ENCODE peak calls at places on chromosomes 5 and 9, in nine cellular contexts. V is body of pancreas, Z is Karpas-422, J is left ventricle myocardium inferior, F is IMR-90, P is tibial artery, S is breast epithelium, T is endodermal cell, A is NT2/D1. D is an unnamed sample. For H3K4me1 and H3K9me3, the result is how much of the 10 kb centered on the place peaks cover.

GRCh38 chr5:176862330-176862995 is 36.7 kb downstream of the HK3 start:
- DNase-seq in V (no peak), Z (no peak), J (no peak), F (no peak), P (no peak), S (no peak), T (no peak), A (no peak), D (no peak)

GRCh38 chr5:84961903-84962302 is 577.2 kb upstream of the EDIL3 start:
- DNase-seq in V (no peak), Z (no peak), J (no peak), F (no peak), P (no peak), S (no peak), T (no peak), A (no peak), D (no peak)

GRCh38 chr5:175471628-175472027 is 6.7 kb upstream of the SFXN1 start:
- DNase-seq in V (no peak), Z (no peak), J (no peak), F (no peak), P (no peak), S (no peak), T (no peak), A (no peak), D (peak)

GRCh38 chr9:136651859-136652258 is 10.9 kb upstream of the EGFL7 start:
- DNase-seq in V (no peak), Z (no peak), J (no peak), F (no peak), P (no peak), S (no peak), T (no peak), A (no peak), D (no peak)

GRCh38 chr5:139426222-139426885 is 13.0 kb downstream of the DNAJC18 start:
- DNase-seq in V (no peak), Z (no peak), J (no peak), F (peak), P (no peak), S (no peak), T (no peak), A (no peak), D (no peak)

GRCh38 chr9:114155967-114156294 is 594 bp downstream of the COL27A1 start:
- DNase-seq in V (no peak), Z (no peak), J (no peak), F (no peak), P (no peak), S (no peak), T (peak), A (no peak), D (no peak)

GRCh38 chr5:80408475-80408875 is 611 bp downstream of the ZFYVE16 start:
- DNase-seq in V (peak), Z (peak), J (peak), F (peak), P (peak), S (peak), T (peak), A (no peak), D (peak)

GRCh38 chr5:78215565-78215964 is 78.9 kb downstream of the AP3B1 start:
- DNase-seq in V (no peak), Z (no peak), J (no peak), F (no peak), P (no peak), S (no peak), T (no peak), A (no peak), D (no peak)

GRCh38 chr9:21995652-21996275 is 1.2 kb downstream of the CDKN2B-AS1 start:
- DNase-seq in V (peak), Z (peak), J (peak), F (peak), P (peak), S (no peak), T (peak), A (no peak), D (peak)

GRCh38 chr9:105405514-105406131 is 42.2 kb upstream of the FSD1L start:
- DNase-seq in V (no peak), Z (no peak), J (no peak), F (peak), P (no peak), S (no peak), T (no peak), A (no peak), D (no peak)

GRCh38 chr5:100803391-100803790 is 99.7 kb downstream of the ST8SIA4 start:
- DNase-seq in V (peak), Z (no peak), J (no peak), F (peak), P (no peak), S (no peak), T (no peak), A (no peak), D (no peak)

GRCh38 chr5:61327761-61328753 is 4.0 kb upstream of the ZSWIM6 start:
- DNase-seq in V (no peak), Z (no peak), J (no peak), F (peak), P (no peak), S (no peak), T (peak), A (no peak), D (no peak)
- H3K4me1 ChIP-seq in V (under half), Z (under half), J (under half), F (under half), P (under half), S (under half), T (under half), A (under half), D (under half)

GRCh38 chr5:112483704-112484103 is 64.6 kb upstream of the EPB41L4A start:
- DNase-seq in V (no peak), Z (no peak), J (no peak), F (no peak), P (no peak), S (no peak), T (no peak), A (no peak), D (no peak)

GRCh38 chr5:112480501-112480900 is 61.4 kb upstream of the EPB41L4A start:
- DNase-seq in V (no peak), Z (no peak), J (no peak), F (no peak), P (no peak), S (no peak), T (no peak), A (no peak), D (no peak)

GRCh38 chr5:112491257-112491656 is 72.2 kb upstream of the EPB41L4A start:
- DNase-seq in V (no peak), Z (peak), J (no peak), F (peak), P (no peak), S (no peak), T (peak), A (no peak), D (peak)

DNA sequence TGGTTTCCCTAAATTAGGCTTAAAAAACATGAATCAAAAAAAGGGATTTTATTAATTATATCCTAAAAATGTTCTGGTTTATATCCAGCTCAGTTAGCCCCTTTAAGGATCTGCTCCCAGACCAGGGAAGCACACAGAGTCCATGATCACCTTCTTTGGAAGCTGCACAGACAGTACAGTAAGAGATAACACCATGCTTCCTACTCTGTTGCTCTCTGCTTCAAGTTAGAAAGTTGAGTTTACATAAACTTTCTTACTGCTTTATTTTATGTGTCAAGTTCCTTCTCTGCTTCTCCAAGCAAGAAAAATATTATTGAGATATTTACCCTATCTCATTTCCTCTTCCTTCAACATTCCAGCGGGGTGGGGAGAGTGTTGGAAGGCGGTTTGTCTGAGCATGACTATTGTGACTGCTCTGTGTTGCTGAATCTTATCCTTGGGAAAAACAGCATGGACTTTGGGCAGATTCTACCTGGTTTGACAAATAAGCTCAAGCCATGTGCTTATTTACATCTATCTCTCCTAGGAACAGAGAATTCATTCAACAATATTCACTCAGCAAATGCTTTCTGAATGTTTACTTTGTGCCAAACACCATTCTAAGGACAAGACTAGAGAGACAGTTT is 66.8 kb upstream of the EPB41L4A start:
- DNase-seq in V (no peak), Z (no peak), J (no peak), F (no peak), P (no peak), S (no peak), T (no peak), A (no peak), D (no peak)
- H3K9me3 ChIP-seq in V (under half), Z (under half), J (under half), F (under half), P (under half), S (under half), T (under half), A (under half), D (under half)

GRCh38 chr5:40776658-40776977 is 20.9 kb upstream of the TTC33 start:
- DNase-seq in V (no peak), Z (no peak), J (no peak), F (no peak), P (no peak), S (no peak), T (no peak), A (no peak), D (no peak)
- H3K4me3 ChIP-seq in V (no peak), Z (no peak), J (no peak), F (no peak), P (no peak), S (no peak), T (no peak), A (no peak), D (no peak)

GRCh38 chr5:132457371-132458225 is 33.0 kb downstream of the IRF1 start:
- DNase-seq in V (peak), Z (no peak), J (no peak), F (peak), P (peak), S (no peak), T (no peak), A (no peak), D (no peak)

GRCh38 chr5:132456553-132457361 is 33.8 kb downstream of the IRF1 start:
- DNase-seq in V (peak), Z (no peak), J (peak), F (no peak), P (peak), S (peak), T (no peak), A (no peak), D (no peak)

GRCh38 chr5:132458651-132459030 is 31.9 kb downstream of the IRF1 start:
- DNase-seq in V (no peak), Z (no peak), J (no peak), F (peak), P (no peak), S (no peak), T (no peak), A (no peak), D (no peak)

GRCh38 chr5:132459031-132459982 is 31.3 kb downstream of the IRF1 start:
- DNase-seq in V (peak), Z (no peak), J (no peak), F (peak), P (peak), S (no peak), T (no peak), A (no peak), D (no peak)

DNA sequence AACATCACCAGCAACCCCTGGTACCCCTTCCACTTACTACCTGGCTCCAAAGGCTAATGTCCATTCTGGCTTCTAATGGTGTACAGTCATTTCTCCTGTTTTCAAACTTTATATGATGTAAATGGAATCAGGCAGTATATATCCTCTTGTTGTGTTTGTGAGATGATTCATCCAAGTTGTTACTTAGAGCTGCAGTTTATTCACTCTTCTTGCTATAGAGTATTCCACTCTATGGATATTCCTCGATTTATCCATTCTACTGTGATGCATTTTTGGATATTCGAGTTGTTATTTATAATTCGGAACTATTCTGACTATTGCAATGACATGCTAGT is 32.4 kb downstream of the IRF1 start:
- DNase-seq in V (no peak), Z (no peak), J (no peak), F (peak), P (no peak), S (no peak), T (no peak), A (no peak), D (no peak)
- H3K4me1 ChIP-seq in V (under half), Z (under half), J (half or more), F (under half), P (under half), S (under half), T (under half), A (under half), D (under half)

DNA sequence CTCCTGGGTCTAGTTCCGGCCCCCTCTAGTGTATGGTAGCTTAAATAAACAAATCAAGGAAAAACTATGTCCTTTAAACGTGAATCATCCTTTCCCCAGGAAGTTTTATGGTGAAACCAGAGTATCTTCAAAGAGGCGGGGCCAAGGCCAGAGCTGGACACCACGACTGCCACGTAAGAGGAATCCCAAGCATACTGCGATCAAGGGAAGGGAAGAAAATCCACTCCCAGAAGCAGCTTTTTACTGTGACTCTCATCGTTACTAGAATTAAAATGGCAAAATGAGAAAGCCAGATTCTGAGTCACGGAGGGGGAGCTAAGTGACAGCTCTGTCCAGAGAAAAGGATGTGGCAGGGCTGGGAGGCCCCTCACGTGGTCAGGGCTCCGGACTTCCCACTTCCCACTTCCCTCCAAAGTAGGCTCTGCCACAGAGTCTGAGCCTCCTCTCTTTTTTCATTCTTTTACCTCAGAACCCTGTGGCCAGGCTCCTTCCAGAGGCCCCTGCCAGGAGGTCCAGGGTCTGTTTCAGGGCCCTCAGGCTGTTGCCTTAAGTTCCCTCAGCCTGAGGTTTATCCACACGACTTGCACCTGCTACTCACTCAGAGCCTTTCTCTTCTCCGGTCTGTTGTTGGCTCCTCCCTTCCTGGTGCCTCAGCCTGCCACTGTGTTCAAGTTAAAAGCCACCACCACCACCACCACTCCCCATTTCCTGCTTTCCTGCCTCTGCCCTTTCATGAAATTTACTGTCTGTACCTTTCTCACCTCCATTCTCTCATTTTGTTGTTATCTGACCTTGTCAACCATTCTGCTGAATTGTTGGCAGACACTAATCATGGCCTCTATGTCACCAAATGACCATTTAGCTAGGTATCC is 1.4 kb upstream of the GLRX start:
- DNase-seq in V (peak), Z (no peak), J (peak), F (peak), P (peak), S (no peak), T (peak), A (no peak), D (no peak)
- H3K9me3 ChIP-seq in V (under half), Z (under half), J (under half), F (under half), P (under half), S (under half), T (under half), A (under half), D (under half)

GRCh38 chr9:93946338-93946712 is 8.8 kb downstream of the BARX1 start:
- DNase-seq in V (no peak), Z (no peak), J (no peak), F (no peak), P (no peak), S (no peak), T (no peak), A (no peak), D (no peak)
- H3K4me3 ChIP-seq in V (no peak), Z (no peak), J (peak), F (no peak), P (no peak), S (peak), T (peak), A (peak), D (no peak)

GRCh38 chr5:157820593-157821252 is 38.2 kb downstream of the CLINT1 start:
- DNase-seq in V (peak), Z (peak), J (no peak), F (peak), P (no peak), S (no peak), T (no peak), A (peak), D (peak)

GRCh38 chr5:157827429-157827828 is 31.5 kb downstream of the CLINT1 start:
- DNase-seq in V (no peak), Z (no peak), J (no peak), F (peak), P (no peak), S (no peak), T (no peak), A (no peak), D (no peak)

GRCh38 chr5:157821405-157821804 is 37.5 kb downstream of the CLINT1 start:
- DNase-seq in V (no peak), Z (no peak), J (no peak), F (no peak), P (no peak), S (no peak), T (no peak), A (no peak), D (no peak)

GRCh38 chr5:157821822-157822622 is 36.9 kb downstream of the CLINT1 start:
- DNase-seq in V (no peak), Z (no peak), J (no peak), F (peak), P (no peak), S (no peak), T (no peak), A (no peak), D (no peak)

GRCh38 chr5:157823655-157824054 is 35.3 kb downstream of the CLINT1 start:
- DNase-seq in V (no peak), Z (no peak), J (no peak), F (no peak), P (no peak), S (no peak), T (no peak), A (no peak), D (no peak)
- H3K4me1 ChIP-seq in V (half or more), Z (under half), J (half or more), F (under half), P (half or more), S (under half), T (under half), A (under half), D (under half)